ENCODE peak calls at places on chromosomes 1 and 21, in four cellular contexts. Y is OCI-LY7, B is BE2C, E is tibial artery. O is an unnamed sample.

GRCh38 chr1:12621346-12622320 is 3.6 kb upstream of the DHRS3 start:
- DNase-seq in Y (no peak), B (no peak), E (peak; percentile 86), O (no peak)

GRCh38 chr1:218412181-218412580 is 67.0 kb downstream of the TGFB2 start:
- DNase-seq in Y (no peak), B (no peak), E (no peak), O (no peak)

GRCh38 chr1:167432780-167433179 is 85.5 kb downstream of the CD247 start:
- DNase-seq in Y (no peak), B (no peak), E (no peak), O (peak; percentile 33)

GRCh38 chr1:84774674-84775548 is 84.7 kb upstream of the SSX2IP start:
- DNase-seq in Y (no peak), B (peak; percentile 17), E (no peak), O (peak; percentile 85)

GRCh38 chr1:43545686-43546387 is 15.2 kb downstream of the PTPRF start:
- DNase-seq in Y (no peak), B (peak; percentile 89), E (peak; percentile 88), O (peak; percentile 98)

GRCh38 chr1:9135145-9135836 is 6.4 kb upstream of the GPR157 start:
- DNase-seq in Y (no peak), B (no peak), E (no peak), O (no peak)

GRCh38 chr1:93199150-93199549 is 18.6 kb downstream of the CCDC18 start:
- DNase-seq in Y (no peak), B (no peak), E (no peak), O (no peak)

GRCh38 chr1:63799810-63800209 is 26.0 kb downstream of the ROR1 start:
- DNase-seq in Y (no peak), B (no peak), E (no peak), O (no peak)

GRCh38 chr1:145877923-145878486 is 7.7 kb downstream of the ANKRD35 start:
- DNase-seq in Y (no peak), B (no peak), E (peak; percentile 59), O (no peak)

GRCh38 chr21:38171723-38172344 is 85.0 kb upstream of the KCNJ15 start:
- DNase-seq in Y (no peak), B (no peak), E (no peak), O (peak; percentile 91)

GRCh38 chr1:16133007-16133961 is 22.6 kb downstream of the EPHA2 start:
- DNase-seq in Y (no peak), B (no peak), E (no peak), O (no peak)
- H3K36me3 ChIP-seq in Y (no peaks in the 10 kb centered on the region), B (no peaks in the 10 kb centered on the region), E (peaks cover 89% of the 10 kb centered on the region), O (peaks cover 89% of the 10 kb centered on the region)

GRCh38 chr1:235073968-235074334 is 54.7 kb downstream of the TOMM20 start:
- DNase-seq in Y (no peak), B (no peak), E (no peak), O (no peak)

GRCh38 chr1:235076504-235077162 is 52.0 kb downstream of the TOMM20 start:
- DNase-seq in Y (no peak), B (no peak), E (no peak), O (no peak)

GRCh38 chr1:235075955-235076308 is 52.7 kb downstream of the TOMM20 start:
- DNase-seq in Y (no peak), B (no peak), E (no peak), O (no peak)

GRCh38 chr1:235074335-235075120 is 54.1 kb downstream of the TOMM20 start:
- DNase-seq in Y (peak; percentile 46), B (peak; percentile 36), E (no peak), O (no peak)

GRCh38 chr1:235075121-235075954 is 53.3 kb downstream of the TOMM20 start:
- DNase-seq in Y (peak; percentile 57), B (no peak), E (peak; percentile 90), O (no peak)
- H3K4me1 ChIP-seq in Y (peaks cover 70% of the 10 kb centered on the region), B (peaks cover 13% of the 10 kb centered on the region), E (peaks cover 60% of the 10 kb centered on the region), O (peaks cover 12% of the 10 kb centered on the region)

GRCh38 chr21:39576518-39577128 is 36.1 kb upstream of the B3GALT5 start:
- DNase-seq in Y (no peak), B (no peak), E (no peak), O (no peak)

GRCh38 chr21:39579734-39580332 is 32.9 kb upstream of the B3GALT5 start:
- DNase-seq in Y (no peak), B (no peak), E (no peak), O (no peak)

GRCh38 chr21:39581414-39581813 is 31.3 kb upstream of the B3GALT5 start:
- DNase-seq in Y (no peak), B (no peak), E (no peak), O (peak; percentile 64)

GRCh38 chr21:39580744-39581143 is 32.0 kb upstream of the B3GALT5 start:
- DNase-seq in Y (no peak), B (no peak), E (no peak), O (no peak)

GRCh38 chr21:39575778-39576177 is 37.0 kb upstream of the B3GALT5 start:
- DNase-seq in Y (no peak), B (no peak), E (no peak), O (no peak)
- H3K36me3 ChIP-seq in Y (no peaks in the 10 kb centered on the region), B (no peaks in the 10 kb centered on the region), E (no peaks in the 10 kb centered on the region), O (no peaks in the 10 kb centered on the region)

DNA sequence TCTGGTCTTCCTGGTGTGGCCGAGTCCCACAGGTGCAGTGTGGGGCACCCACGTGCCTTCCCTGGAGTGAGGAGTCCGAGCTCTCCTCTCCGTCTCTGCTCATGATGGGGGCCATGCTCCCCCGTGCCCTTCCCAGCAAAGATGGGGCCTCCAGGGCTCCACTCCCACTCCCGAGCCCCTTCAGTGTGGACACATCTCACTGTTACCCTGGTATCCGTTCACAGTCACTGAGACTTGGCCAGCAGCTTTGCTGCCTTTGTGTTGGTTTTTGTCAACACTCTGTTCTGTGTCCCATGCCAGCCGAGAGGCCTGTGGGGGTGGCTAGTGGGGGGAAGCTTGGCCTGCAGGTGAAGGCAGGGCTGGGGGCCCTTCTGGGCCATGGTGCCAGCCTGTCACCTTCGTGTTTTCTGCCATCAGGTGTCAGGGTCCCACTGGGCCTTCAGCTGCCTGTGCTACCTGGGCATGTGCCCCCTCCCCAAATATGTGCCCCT is 46.9 kb upstream of the POFUT2 start:
- DNase-seq in Y (no peak), B (peak; percentile 4), E (peak; percentile 56), O (peak; percentile 44)
- H3K4me1 ChIP-seq in Y (no peaks in the 10 kb centered on the region), B (no peaks in the 10 kb centered on the region), E (peaks cover 18% of the 10 kb centered on the region), O (peaks cover 24% of the 10 kb centered on the region)